ENCODE peak calls at places on chromosomes 3 and 15, in six cellular contexts. One of them, this sample, is unnamed.

GRCh38 chr3:133058831-133059230 is 20.6 kb downstream of the TMEM108 start:
- DNase-seq in neuronal stem cell: no peak
- DNase-seq in body of pancreas: no peak
- DNase-seq in WERI-Rb-1: no peak
- DNase-seq in CD8-positive, alpha-beta T cell: no peak
- DNase-seq in fibroblast of lung: no peak
- DNase-seq in this sample: no peak

GRCh38 chr15:58268746-58269145 is 130.6 kb downstream of the AQP9 start:
- DNase-seq in neuronal stem cell: no peak
- DNase-seq in body of pancreas: no peak
- DNase-seq in WERI-Rb-1: no peak
- DNase-seq in CD8-positive, alpha-beta T cell: no peak
- DNase-seq in fibroblast of lung: no peak
- DNase-seq in this sample: no peak

GRCh38 chr3:182118081-182118480 is 406.4 kb downstream of the SOX2 start:
- DNase-seq in neuronal stem cell: no peak
- DNase-seq in body of pancreas: no peak
- DNase-seq in WERI-Rb-1: no peak
- DNase-seq in CD8-positive, alpha-beta T cell: no peak
- DNase-seq in fibroblast of lung: peak; percentile 94
- DNase-seq in this sample: no peak

GRCh38 chr3:37987751-37988179 is 2.8 kb upstream of the VILL start:
- DNase-seq in neuronal stem cell: no peak
- DNase-seq in body of pancreas: no peak
- DNase-seq in WERI-Rb-1: no peak
- DNase-seq in CD8-positive, alpha-beta T cell: no peak
- DNase-seq in fibroblast of lung: no peak
- DNase-seq in this sample: no peak

GRCh38 chr3:150149651-150150051 is 179.0 kb upstream of the PFN2 start:
- DNase-seq in neuronal stem cell: no peak
- DNase-seq in body of pancreas: no peak
- DNase-seq in WERI-Rb-1: no peak
- DNase-seq in CD8-positive, alpha-beta T cell: no peak
- DNase-seq in fibroblast of lung: peak; percentile 87
- DNase-seq in this sample: peak; percentile 71

GRCh38 chr3:185822221-185822956 is 2.5 kb downstream of the IGF2BP2 start:
- DNase-seq in neuronal stem cell: no peak
- DNase-seq in body of pancreas: no peak
- DNase-seq in WERI-Rb-1: no peak
- DNase-seq in CD8-positive, alpha-beta T cell: no peak
- DNase-seq in fibroblast of lung: peak; percentile 76
- DNase-seq in this sample: no peak

GRCh38 chr3:110343376-110343775 is 728.2 kb upstream of the NECTIN3 start:
- DNase-seq in neuronal stem cell: peak; percentile 8
- DNase-seq in body of pancreas: no peak
- DNase-seq in WERI-Rb-1: peak; percentile 40
- DNase-seq in CD8-positive, alpha-beta T cell: no peak
- DNase-seq in fibroblast of lung: peak; percentile 67
- DNase-seq in this sample: no peak

GRCh38 chr15:51172190-51172589 is 77.5 kb upstream of the TNFAIP8L3 start:
- DNase-seq in neuronal stem cell: no peak
- DNase-seq in body of pancreas: no peak
- DNase-seq in WERI-Rb-1: no peak
- DNase-seq in CD8-positive, alpha-beta T cell: no peak
- DNase-seq in fibroblast of lung: peak; percentile 57
- DNase-seq in this sample: no peak

GRCh38 chr3:123757281-123757940 is 126.7 kb downstream of the MYLK start:
- DNase-seq in neuronal stem cell: no peak
- DNase-seq in body of pancreas: peak; percentile 67
- DNase-seq in WERI-Rb-1: no peak
- DNase-seq in CD8-positive, alpha-beta T cell: no peak
- DNase-seq in fibroblast of lung: no peak
- DNase-seq in this sample: peak; percentile 50

GRCh38 chr15:66170716-66171115 is 82.8 kb downstream of the MEGF11 start:
- DNase-seq in neuronal stem cell: no peak
- DNase-seq in body of pancreas: no peak
- DNase-seq in WERI-Rb-1: no peak
- DNase-seq in CD8-positive, alpha-beta T cell: no peak
- DNase-seq in fibroblast of lung: no peak
- DNase-seq in this sample: no peak

GRCh38 chr15:66167854-66168253 is 85.7 kb downstream of the MEGF11 start:
- DNase-seq in neuronal stem cell: no peak
- DNase-seq in body of pancreas: no peak
- DNase-seq in WERI-Rb-1: no peak
- DNase-seq in CD8-positive, alpha-beta T cell: no peak
- DNase-seq in fibroblast of lung: no peak
- DNase-seq in this sample: no peak

GRCh38 chr15:66170042-66170441 is 83.5 kb downstream of the MEGF11 start:
- DNase-seq in neuronal stem cell: no peak
- DNase-seq in body of pancreas: no peak
- DNase-seq in WERI-Rb-1: no peak
- DNase-seq in CD8-positive, alpha-beta T cell: no peak
- DNase-seq in fibroblast of lung: no peak
- DNase-seq in this sample: no peak

GRCh38 chr15:66169625-66170024 is 83.9 kb downstream of the MEGF11 start:
- DNase-seq in neuronal stem cell: no peak
- DNase-seq in body of pancreas: no peak
- DNase-seq in WERI-Rb-1: no peak
- DNase-seq in CD8-positive, alpha-beta T cell: no peak
- DNase-seq in fibroblast of lung: no peak
- DNase-seq in this sample: no peak

DNA sequence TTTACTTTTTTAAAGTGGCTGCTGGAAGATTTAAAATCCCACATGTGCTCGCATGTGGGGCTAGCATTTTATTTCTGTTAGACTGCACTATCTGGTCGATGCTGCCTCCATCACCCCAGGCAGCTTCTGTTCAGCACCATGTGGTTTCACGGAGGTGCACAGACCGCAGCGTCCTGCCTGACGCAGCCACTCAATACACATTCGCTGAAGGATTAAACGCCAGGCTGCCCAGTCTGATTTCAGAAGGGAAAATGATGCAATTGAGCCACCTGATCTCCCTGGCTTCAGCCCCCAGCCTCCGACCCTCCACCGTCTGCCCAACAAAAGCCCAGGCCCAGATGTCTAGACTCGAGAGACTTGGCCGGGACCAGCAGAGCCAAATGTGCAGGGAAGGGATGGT is 84.5 kb downstream of the MEGF11 start:
- DNase-seq in neuronal stem cell: no peak
- DNase-seq in body of pancreas: no peak
- DNase-seq in WERI-Rb-1: peak; percentile 71
- DNase-seq in CD8-positive, alpha-beta T cell: no peak
- DNase-seq in fibroblast of lung: no peak
- DNase-seq in this sample: no peak
- H3K4me3 ChIP-seq in neuronal stem cell: no peak overlapping the region
- H3K4me3 ChIP-seq in body of pancreas: no peak overlapping the region
- H3K4me3 ChIP-seq in WERI-Rb-1: no peak overlapping the region
- H3K4me3 ChIP-seq in CD8-positive, alpha-beta T cell: no peak overlapping the region
- H3K4me3 ChIP-seq in fibroblast of lung: no peak overlapping the region
- H3K4me3 ChIP-seq in this sample: no peak overlapping the region

DNA sequence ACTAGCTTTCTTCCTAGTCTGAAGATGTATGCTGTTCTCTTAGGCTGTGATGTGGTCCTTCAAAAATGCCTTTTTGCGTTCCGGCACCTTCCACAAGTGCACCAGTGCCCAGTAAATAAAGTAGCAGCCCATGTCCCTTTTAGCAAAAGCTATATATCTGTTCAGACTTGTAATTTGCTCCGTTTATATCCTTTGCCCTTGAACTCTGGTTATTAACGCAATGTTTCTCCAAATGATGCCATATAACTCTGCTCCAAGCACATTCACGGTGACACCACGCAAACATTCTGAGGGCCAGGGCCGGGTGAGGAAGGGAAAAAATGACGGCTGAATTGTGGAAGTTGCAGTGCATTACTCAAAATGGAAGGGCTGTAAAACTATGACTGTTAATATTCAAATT is 1001.1 kb upstream of the NR2F2 start:
- DNase-seq in neuronal stem cell: no peak
- DNase-seq in body of pancreas: no peak
- DNase-seq in WERI-Rb-1: no peak
- DNase-seq in CD8-positive, alpha-beta T cell: no peak
- DNase-seq in fibroblast of lung: no peak
- DNase-seq in this sample: no peak
- H3K4me3 ChIP-seq in neuronal stem cell: no peak overlapping the region
- H3K4me3 ChIP-seq in body of pancreas: no peak overlapping the region
- H3K4me3 ChIP-seq in WERI-Rb-1: no peak overlapping the region
- H3K4me3 ChIP-seq in CD8-positive, alpha-beta T cell: no peak overlapping the region
- H3K4me3 ChIP-seq in fibroblast of lung: no peak overlapping the region
- H3K4me3 ChIP-seq in this sample: peak overlapping the region; percentile 0

DNA sequence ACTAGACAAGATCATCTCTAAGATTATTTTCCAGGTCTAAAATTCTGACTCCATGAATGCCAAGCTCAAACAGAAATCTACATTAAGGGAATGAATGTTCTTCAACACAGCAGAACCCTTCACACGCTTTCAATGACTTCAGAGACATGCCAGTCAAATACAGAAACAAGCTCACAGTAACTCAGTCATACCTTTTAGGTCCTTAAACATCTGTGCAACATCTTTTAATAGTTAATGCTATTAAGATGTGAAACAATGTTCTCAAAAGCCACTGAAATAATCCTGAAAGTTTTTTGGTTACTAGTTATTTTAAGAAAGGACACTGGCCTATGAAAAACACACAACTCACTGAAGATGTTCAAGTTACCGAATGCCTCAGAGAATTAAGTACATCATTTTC is 2.5 kb downstream of the DLG1 start:
- DNase-seq in neuronal stem cell: no peak
- DNase-seq in body of pancreas: no peak
- DNase-seq in WERI-Rb-1: no peak
- DNase-seq in CD8-positive, alpha-beta T cell: no peak
- DNase-seq in fibroblast of lung: peak; percentile 25
- DNase-seq in this sample: no peak
- H3K4me3 ChIP-seq in neuronal stem cell: no peak overlapping the region
- H3K4me3 ChIP-seq in body of pancreas: no peak overlapping the region
- H3K4me3 ChIP-seq in WERI-Rb-1: no peak overlapping the region
- H3K4me3 ChIP-seq in CD8-positive, alpha-beta T cell: no peak overlapping the region
- H3K4me3 ChIP-seq in fibroblast of lung: peak overlapping the region; percentile 89
- H3K4me3 ChIP-seq in this sample: peak overlapping the region; percentile 99

GRCh38 chr15:47951761-47952160 is 169.0 kb upstream of the SLC24A5 start:
- DNase-seq in neuronal stem cell: no peak
- DNase-seq in body of pancreas: no peak
- DNase-seq in WERI-Rb-1: no peak
- DNase-seq in CD8-positive, alpha-beta T cell: no peak
- DNase-seq in fibroblast of lung: no peak
- DNase-seq in this sample: no peak
- H3K4me3 ChIP-seq in neuronal stem cell: no peak overlapping the region
- H3K4me3 ChIP-seq in body of pancreas: no peak overlapping the region
- H3K4me3 ChIP-seq in WERI-Rb-1: no peak overlapping the region
- H3K4me3 ChIP-seq in CD8-positive, alpha-beta T cell: no peak overlapping the region
- H3K4me3 ChIP-seq in fibroblast of lung: no peak overlapping the region
- H3K4me3 ChIP-seq in this sample: no peak overlapping the region

GRCh38 chr3:112308151-112308911 is 14.3 kb upstream of the SLC9C1 start:
- DNase-seq in neuronal stem cell: peak; percentile 47
- DNase-seq in body of pancreas: peak; percentile 38
- DNase-seq in WERI-Rb-1: peak; percentile 30
- DNase-seq in CD8-positive, alpha-beta T cell: no peak
- DNase-seq in fibroblast of lung: peak; percentile 53
- DNase-seq in this sample: no peak
- H3K4me3 ChIP-seq in neuronal stem cell: no peak overlapping the region
- H3K4me3 ChIP-seq in body of pancreas: no peak overlapping the region
- H3K4me3 ChIP-seq in WERI-Rb-1: no peak overlapping the region
- H3K4me3 ChIP-seq in CD8-positive, alpha-beta T cell: no peak overlapping the region
- H3K4me3 ChIP-seq in fibroblast of lung: no peak overlapping the region
- H3K4me3 ChIP-seq in this sample: no peak overlapping the region

GRCh38 chr15:34435658-34436057 is 1.9 kb downstream of the GOLGA8A start:
- DNase-seq in neuronal stem cell: no peak
- DNase-seq in body of pancreas: no peak
- DNase-seq in WERI-Rb-1: no peak
- DNase-seq in CD8-positive, alpha-beta T cell: no peak
- DNase-seq in fibroblast of lung: no peak
- DNase-seq in this sample: no peak
- H3K4me3 ChIP-seq in neuronal stem cell: no peak overlapping the region
- H3K4me3 ChIP-seq in body of pancreas: no peak overlapping the region
- H3K4me3 ChIP-seq in WERI-Rb-1: no peak overlapping the region
- H3K4me3 ChIP-seq in CD8-positive, alpha-beta T cell: peak overlapping the region; percentile 73
- H3K4me3 ChIP-seq in fibroblast of lung: no peak overlapping the region
- H3K4me3 ChIP-seq in this sample: no peak overlapping the region

DNA sequence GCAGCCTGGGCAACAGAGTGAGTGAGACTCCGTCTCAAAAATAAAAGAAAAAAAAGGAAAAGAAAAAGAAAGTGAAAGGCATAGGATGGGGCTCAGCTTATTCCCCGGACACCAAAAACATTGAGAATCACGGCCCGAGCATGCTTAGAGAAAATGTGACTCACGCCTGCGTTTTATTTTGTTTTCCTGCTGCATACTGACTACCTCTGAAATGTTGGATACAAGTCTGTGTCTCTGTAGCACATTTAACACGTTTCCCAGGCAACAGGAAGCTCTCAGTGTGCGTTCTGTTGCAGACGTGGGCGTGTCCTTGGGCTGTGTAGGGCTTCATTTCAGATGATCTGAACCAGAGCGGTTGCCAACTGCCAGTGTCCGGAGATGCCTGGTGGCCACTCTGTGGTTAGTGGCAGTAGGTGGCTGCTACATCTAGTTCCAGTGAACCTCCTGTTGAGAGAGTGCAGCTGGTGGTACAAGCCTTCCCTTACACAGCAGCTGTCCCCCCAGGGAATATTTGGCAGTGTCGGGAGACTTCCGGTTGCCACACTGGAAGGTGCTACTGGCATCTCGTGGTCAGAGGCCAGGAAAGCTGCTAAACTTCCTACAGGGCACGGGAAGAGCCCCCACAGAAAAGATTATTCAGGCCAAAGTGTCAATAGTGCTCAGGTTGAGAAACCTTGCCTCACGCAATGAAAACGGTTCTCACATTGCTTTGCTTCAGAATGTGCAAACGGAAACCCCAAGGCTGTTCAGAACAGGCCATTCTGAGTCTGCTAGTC is 3.0 kb downstream of the SLC51A start:
- DNase-seq in neuronal stem cell: no peak
- DNase-seq in body of pancreas: peak; percentile 66
- DNase-seq in WERI-Rb-1: no peak
- DNase-seq in CD8-positive, alpha-beta T cell: peak; percentile 84
- DNase-seq in fibroblast of lung: peak; percentile 90
- DNase-seq in this sample: peak; percentile 70
- H3K4me3 ChIP-seq in neuronal stem cell: no peak overlapping the region
- H3K4me3 ChIP-seq in body of pancreas: no peak overlapping the region
- H3K4me3 ChIP-seq in WERI-Rb-1: no peak overlapping the region
- H3K4me3 ChIP-seq in CD8-positive, alpha-beta T cell: peak overlapping the region; percentile 46
- H3K4me3 ChIP-seq in fibroblast of lung: peak overlapping the region; percentile 50
- H3K4me3 ChIP-seq in this sample: peak overlapping the region; percentile 25

GRCh38 chr3:112043621-112044201 is 9.2 kb downstream of the TMPRSS7 start:
- DNase-seq in neuronal stem cell: peak; percentile 45
- DNase-seq in body of pancreas: peak; percentile 61
- DNase-seq in WERI-Rb-1: peak; percentile 68
- DNase-seq in CD8-positive, alpha-beta T cell: peak; percentile 47
- DNase-seq in fibroblast of lung: peak; percentile 73
- DNase-seq in this sample: no peak
- H3K4me3 ChIP-seq in neuronal stem cell: no peak overlapping the region
- H3K4me3 ChIP-seq in body of pancreas: no peak overlapping the region
- H3K4me3 ChIP-seq in WERI-Rb-1: no peak overlapping the region
- H3K4me3 ChIP-seq in CD8-positive, alpha-beta T cell: no peak overlapping the region
- H3K4me3 ChIP-seq in fibroblast of lung: no peak overlapping the region
- H3K4me3 ChIP-seq in this sample: no peak overlapping the region